ENCODE peak calls at places on chromosomes 16 and 17, in seven cellular contexts. F, W, K, A, I, V and Q are unnamed samples.

GRCh38 chr16:47643610-47644009 is 182.5 kb downstream of the PHKB start:
- DNase-seq in A (no peak), V (no peak), K (no peak), W (no peak), F (no peak), I (no peak), Q (no peak)

GRCh38 chr17:81339180-81339501 is 44.0 kb upstream of the SLC38A10 start:
- DNase-seq in F (no peak), W (no peak), K (no peak), V (no peak), I (no peak), A (no peak), Q (no peak)

GRCh38 chr16:22353188-22353919 is 21.1 kb downstream of the CDR2 start:
- DNase-seq in V (no peak), F (peak; percentile 93), A (no peak), I (no peak), W (no peak), K (no peak), Q (peak; percentile 71)

GRCh38 chr17:48333034-48333491 is 97.0 kb downstream of the SKAP1 start:
- DNase-seq in K (no peak), F (no peak), I (no peak), A (no peak), W (no peak), V (no peak), Q (no peak)

GRCh38 chr17:72515291-72516065 is 394.7 kb downstream of the SOX9 start:
- DNase-seq in V (no peak), F (no peak), A (no peak), I (no peak), W (no peak), K (no peak), Q (no peak)

GRCh38 chr17:41697122-41697962 is 8.7 kb downstream of the EIF1 start:
- DNase-seq in A (no peak), V (no peak), I (no peak), K (no peak), W (peak; percentile 83), F (peak; percentile 43), Q (no peak)

GRCh38 chr16:87854053-87854906 is 15.0 kb downstream of the SLC7A5 start:
- DNase-seq in I (no peak), W (no peak), F (no peak), V (no peak), K (no peak), A (no peak), Q (no peak)

GRCh38 chr17:2400474-2400866 is 390 bp downstream of the MNT start:
- DNase-seq in K (peak; percentile 65), F (peak; percentile 70), A (peak; percentile 79), I (no peak), W (no peak), V (no peak), Q (no peak)

GRCh38 chr16:88773812-88774291 is 11.2 kb downstream of the PIEZO1 start:
- DNase-seq in F (peak; percentile 61), V (no peak), A (no peak), K (peak; percentile 75), W (no peak), I (peak; percentile 54), Q (no peak)

GRCh38 chr17:28532063-28532960 is 20.1 kb downstream of the UNC119 start:
- DNase-seq in K (no peak), F (no peak), A (no peak), W (no peak), I (no peak), V (no peak), Q (no peak)

GRCh38 chr17:77795685-77796084 is 162.8 kb upstream of the TNRC6C start:
- DNase-seq in I (no peak), V (no peak), W (no peak), F (no peak), A (no peak), K (no peak), Q (no peak)

GRCh38 chr16:563072-563644 is 3.0 kb downstream of the PRR35 start:
- DNase-seq in F (no peak), W (no peak), K (no peak), V (no peak), A (no peak), I (no peak), Q (no peak)

GRCh38 chr17:45131616-45132301 is 556 bp downstream of the PLCD3 start:
- DNase-seq in I (no peak), W (peak; percentile 63), V (no peak), A (peak; percentile 63), K (peak; percentile 87), F (peak; percentile 63), Q (no peak)

GRCh38 chr17:71926746-71927398 is 193.9 kb upstream of the SOX9 start:
- DNase-seq in V (no peak), K (no peak), I (no peak), F (no peak), W (no peak), A (no peak), Q (no peak)

GRCh38 chr17:21373034-21373433 is 3.1 kb upstream of the KCNJ12 start:
- DNase-seq in K (no peak), V (no peak), W (no peak), F (peak; percentile 84), I (no peak), A (peak; percentile 43), Q (no peak)

GRCh38 chr17:79399610-79400144 is 211.2 kb downstream of the RBFOX3 start:
- DNase-seq in I (no peak), V (no peak), K (no peak), A (no peak), W (no peak), F (no peak), Q (no peak)

GRCh38 chr17:57671546-57672204 is 73.4 kb downstream of the CCDC182 start:
- DNase-seq in F (peak; percentile 91), I (no peak), A (peak; percentile 88), K (peak; percentile 78), V (peak; percentile 84), W (peak; percentile 64), Q (peak; percentile 34)

GRCh38 chr17:49471089-49471683 is 23.9 kb upstream of the NGFR start:
- DNase-seq in F (no peak), V (peak; percentile 71), I (no peak), A (no peak), W (no peak), K (no peak), Q (no peak)

GRCh38 chr17:49616086-49616485 is 40.4 kb downstream of the NXPH3 start:
- DNase-seq in K (no peak), F (no peak), A (no peak), W (no peak), I (no peak), V (no peak), Q (no peak)

GRCh38 chr16:87844374-87844733 is 25.0 kb downstream of the SLC7A5 start:
- DNase-seq in V (no peak), I (no peak), W (no peak), A (no peak), F (no peak), K (peak; percentile 47), Q (no peak)

GRCh38 chr16:68533937-68534336 is 5.2 kb upstream of the ZFP90 start:
- DNase-seq in F (no peak), V (no peak), W (no peak), K (no peak), A (no peak), I (no peak), Q (no peak)

GRCh38 chr17:61579382-61579781 is 11.6 kb downstream of the NACA2 start:
- DNase-seq in F (no peak), K (no peak), A (no peak), I (no peak), W (no peak), V (no peak), Q (no peak)

GRCh38 chr17:58621174-58621573 is 70.7 kb downstream of the TEX14 start:
- DNase-seq in V (no peak), I (no peak), K (no peak), W (no peak), F (no peak), A (peak; percentile 13), Q (no peak)

GRCh38 chr17:6254036-6254435 is 180.9 kb downstream of the AIPL1 start:
- DNase-seq in F (no peak), W (no peak), V (no peak), A (no peak), K (no peak), I (no peak), Q (no peak)

GRCh38 chr17:74992223-74992622 is 4.8 kb downstream of the CDR2L start:
- DNase-seq in K (no peak), I (no peak), F (peak; percentile 40), A (no peak), W (no peak), V (no peak), Q (no peak)

GRCh38 chr16:62404857-62405611 is 368.8 kb upstream of the CDH8 start:
- DNase-seq in A (no peak), F (no peak), V (no peak), I (no peak), K (no peak), W (no peak), Q (no peak)

GRCh38 chr16:82425661-82426060 is 201.1 kb upstream of the CDH13 start:
- DNase-seq in F (no peak), I (no peak), W (no peak), V (no peak), K (no peak), A (no peak), Q (no peak)

DNA sequence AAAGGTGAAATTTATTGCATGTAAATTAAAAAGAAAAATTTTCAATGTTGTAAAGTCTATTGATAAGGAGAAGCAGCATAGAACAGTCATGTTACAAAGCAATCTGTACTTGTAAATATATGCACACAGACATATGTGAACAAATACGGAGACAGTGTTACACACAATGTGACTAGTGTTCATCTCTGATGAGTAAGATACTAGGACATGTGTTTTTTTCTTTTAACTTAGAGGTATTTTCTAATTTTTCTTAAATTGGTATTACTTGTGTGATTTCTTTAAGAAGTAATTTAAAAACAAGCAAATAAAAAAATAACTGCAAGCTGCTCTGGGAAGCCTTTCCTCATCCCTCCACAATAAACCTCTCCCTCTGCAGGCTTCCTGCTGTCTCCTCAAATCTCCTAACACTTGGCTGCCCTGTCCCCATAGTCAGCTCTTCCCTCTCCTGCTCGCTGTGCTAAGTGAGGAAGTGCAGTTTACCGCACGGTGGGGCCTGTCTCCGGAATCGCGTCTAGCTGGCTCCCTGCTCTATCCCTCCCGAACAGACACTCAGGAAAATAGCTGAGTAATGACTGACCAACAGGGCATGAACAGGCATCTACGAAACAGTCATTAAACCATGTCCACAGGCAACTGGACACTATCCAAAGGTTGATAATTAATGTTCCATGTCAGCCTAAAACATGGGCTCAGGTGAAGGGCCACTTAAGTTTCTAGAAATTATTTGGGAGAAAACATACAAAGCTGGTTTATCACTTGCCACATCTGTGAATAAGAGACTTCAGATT is 35.9 kb downstream of the CMTM4 start:
- DNase-seq in V (peak; percentile 73), K (peak; percentile 62), W (peak; percentile 67), F (peak; percentile 59), A (no peak), I (peak; percentile 71), Q (peak; percentile 41)
- TF ChIP-seq CTCF in V (peak; percentile 33), K (no peak), W (peak; percentile 31), F (no peak), A (no peak), I (peak; percentile 30), Q (peak; percentile 49)

GRCh38 chr17:37490022-37490587 is 414 bp downstream of the DUSP14 start:
- DNase-seq in K (peak; percentile 87), W (peak; percentile 52), A (peak; percentile 85), I (no peak), F (peak; percentile 86), V (no peak), Q (no peak)
- TF ChIP-seq CTCF in K (peak; percentile 30), W (peak; percentile 37), A (peak; percentile 71), I (no peak), F (no peak), V (no peak), Q (peak; percentile 11)

GRCh38 chr16:8763899-8764298 is 33.5 kb downstream of the TMEM186 start:
- DNase-seq in F (no peak), V (no peak), W (no peak), K (no peak), A (no peak), I (no peak), Q (no peak)
- TF ChIP-seq CTCF in F (no peak), V (no peak), W (no peak), K (no peak), A (no peak), I (no peak), Q (no peak)

GRCh38 chr16:5615868-5616642 is 518.5 kb upstream of the EEF2KMT start:
- DNase-seq in W (no peak), V (peak; percentile 62), F (peak; percentile 59), A (peak; percentile 63), K (peak; percentile 82), I (peak; percentile 6), Q (no peak)
- TF ChIP-seq CTCF in W (no peak), V (peak; percentile 62), F (peak; percentile 77), A (peak; percentile 84), K (peak; percentile 88), I (peak; percentile 58), Q (no peak)